ENCODE peak calls at places on chromosomes 3 and 15, in ten cellular contexts. C, M, F, Y, W, B, N, J, L and X are unnamed samples.

GRCh38 chr3:102471001-102471400 is 36.2 kb downstream of the ZPLD1 start:
- DNase-seq in C (no peak), M (no peak), F (no peak), Y (no peak), W (no peak), B (no peak), N (no peak), J (peak; percentile 10), L (no peak), X (no peak)

GRCh38 chr3:175381685-175382084 is 522.6 kb downstream of the NAALADL2 start:
- DNase-seq in C (no peak), M (no peak), F (no peak), Y (no peak), W (no peak), B (no peak), N (no peak), J (no peak), L (no peak), X (no peak)

GRCh38 chr15:90697180-90697579 is 20.0 kb upstream of the BLM start:
- DNase-seq in C (no peak), M (no peak), F (no peak), Y (no peak), W (no peak), B (no peak), N (no peak), J (no peak), L (no peak), X (no peak)

GRCh38 chr3:124520970-124521369 is 209.3 kb upstream of the UMPS start:
- DNase-seq in C (no peak), M (no peak), F (no peak), Y (no peak), W (no peak), B (peak; percentile 8), N (no peak), J (no peak), L (peak; percentile 1), X (no peak)

GRCh38 chr3:49476563-49476962 is 6.5 kb downstream of the DAG1 start:
- DNase-seq in C (no peak), M (no peak), F (no peak), Y (peak; percentile 19), W (no peak), B (no peak), N (no peak), J (peak; percentile 84), L (peak; percentile 44), X (no peak)

GRCh38 chr15:58864602-58865419 is 68.7 kb downstream of the SLTM start:
- DNase-seq in C (peak; percentile 33), M (no peak), F (no peak), Y (peak; percentile 25), W (no peak), B (no peak), N (peak; percentile 27), J (peak; percentile 78), L (no peak), X (no peak)

GRCh38 chr3:68447885-68448284 is 484.5 kb downstream of the TAFA4 start:
- DNase-seq in C (no peak), M (no peak), F (no peak), Y (no peak), W (no peak), B (no peak), N (no peak), J (no peak), L (no peak), X (no peak)

GRCh38 chr15:46410681-46411080 is 775.9 kb downstream of the SQOR start:
- DNase-seq in C (no peak), M (no peak), F (no peak), Y (no peak), W (no peak), B (no peak), N (no peak), J (no peak), L (no peak), X (no peak)

GRCh38 chr3:133891662-133892389 is 3.9 kb downstream of the RAB6B start:
- DNase-seq in C (no peak), M (no peak), F (no peak), Y (no peak), W (no peak), B (no peak), N (no peak), J (no peak), L (no peak), X (no peak)

GRCh38 chr3:174441588-174442316 is 417.4 kb upstream of the NAALADL2 start:
- DNase-seq in C (peak; percentile 91), M (no peak), F (no peak), Y (peak; percentile 51), W (no peak), B (no peak), N (no peak), J (peak; percentile 3), L (no peak), X (no peak)

GRCh38 chr3:11734-12133 is 184.8 kb upstream of the CHL1 start:
- DNase-seq in C (no peak), M (no peak), F (no peak), Y (peak; percentile 22), W (no peak), B (no peak), N (no peak), J (no peak), L (no peak), X (no peak)

GRCh38 chr15:81311834-81312459 is 12.0 kb downstream of the STARD5 start:
- DNase-seq in C (no peak), M (no peak), F (no peak), Y (peak; percentile 59), W (no peak), B (peak; percentile 31), N (no peak), J (peak; percentile 92), L (peak; percentile 33), X (no peak)

DNA sequence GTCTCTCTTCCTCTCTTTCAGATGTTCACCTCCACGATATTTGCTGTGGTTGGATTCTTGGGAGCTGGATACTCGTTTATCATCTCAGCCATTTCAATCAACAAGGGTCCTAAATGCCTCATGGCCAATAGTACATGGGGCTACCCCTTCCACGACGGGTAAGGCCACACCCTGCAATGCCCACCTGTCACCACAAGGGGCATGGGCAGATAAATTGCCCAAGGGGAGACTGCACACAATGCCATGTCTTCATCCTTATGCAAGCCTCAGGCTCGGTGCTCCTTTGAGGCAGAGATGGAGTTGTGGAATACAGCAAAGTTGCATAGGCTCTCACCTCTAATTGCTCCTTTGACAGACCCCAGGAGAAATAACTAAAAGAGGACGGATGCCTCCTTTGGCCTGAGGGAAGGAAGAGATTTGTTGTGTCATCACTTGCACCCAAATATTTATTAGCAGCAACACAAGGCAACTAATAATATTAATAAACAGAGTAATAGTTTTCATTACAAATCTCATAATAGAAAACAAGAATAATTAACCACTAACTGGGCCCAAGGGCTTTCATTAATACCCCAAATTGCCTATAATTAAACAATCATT is 13.2 kb downstream of the TM4SF4 start:
- DNase-seq in C (no peak), M (peak; percentile 18), F (no peak), Y (no peak), W (no peak), B (no peak), N (no peak), J (peak; percentile 48), L (no peak), X (no peak)
- TF ChIP-seq CTCF in C (peak; percentile 43), M (peak; percentile 53), F (no peak), Y (peak; percentile 56), W (no peak), B (no peak), N (no peak), J (peak; percentile 63), L (no peak), X (no peak)

GRCh38 chr15:101273534-101273933 is 3.8 kb downstream of the SELENOS start:
- DNase-seq in C (no peak), M (no peak), F (no peak), Y (no peak), W (no peak), B (no peak), N (no peak), J (no peak), L (no peak), X (no peak)

GRCh38 chr15:101277038-101277822 is at the start of gene SELENOS:
- DNase-seq in C (peak; percentile 92), M (peak; percentile 84), F (peak; percentile 95), Y (peak; percentile 88), W (no peak), B (peak; percentile 84), N (peak; percentile 93), J (peak; percentile 95), L (peak; percentile 90), X (peak; percentile 96)

GRCh38 chr15:101275018-101275417 is 2.3 kb downstream of the SELENOS start:
- DNase-seq in C (no peak), M (no peak), F (no peak), Y (no peak), W (no peak), B (no peak), N (no peak), J (no peak), L (no peak), X (no peak)

GRCh38 chr15:101277943-101278564 is 769 bp upstream of the SELENOS start:
- DNase-seq in C (no peak), M (no peak), F (no peak), Y (no peak), W (no peak), B (no peak), N (no peak), J (no peak), L (no peak), X (no peak)

GRCh38 chr15:101276501-101277037 is 716 bp downstream of the SELENOS start:
- DNase-seq in C (peak; percentile 60), M (no peak), F (no peak), Y (peak; percentile 57), W (no peak), B (peak; percentile 47), N (no peak), J (peak; percentile 67), L (no peak), X (no peak)
- TF ChIP-seq CTCF in C (peak; percentile 45), M (peak; percentile 57), F (no peak), Y (peak; percentile 41), W (peak; percentile 53), B (peak; percentile 35), N (no peak), J (peak; percentile 20), L (peak; percentile 38), X (peak; percentile 47)

DNA sequence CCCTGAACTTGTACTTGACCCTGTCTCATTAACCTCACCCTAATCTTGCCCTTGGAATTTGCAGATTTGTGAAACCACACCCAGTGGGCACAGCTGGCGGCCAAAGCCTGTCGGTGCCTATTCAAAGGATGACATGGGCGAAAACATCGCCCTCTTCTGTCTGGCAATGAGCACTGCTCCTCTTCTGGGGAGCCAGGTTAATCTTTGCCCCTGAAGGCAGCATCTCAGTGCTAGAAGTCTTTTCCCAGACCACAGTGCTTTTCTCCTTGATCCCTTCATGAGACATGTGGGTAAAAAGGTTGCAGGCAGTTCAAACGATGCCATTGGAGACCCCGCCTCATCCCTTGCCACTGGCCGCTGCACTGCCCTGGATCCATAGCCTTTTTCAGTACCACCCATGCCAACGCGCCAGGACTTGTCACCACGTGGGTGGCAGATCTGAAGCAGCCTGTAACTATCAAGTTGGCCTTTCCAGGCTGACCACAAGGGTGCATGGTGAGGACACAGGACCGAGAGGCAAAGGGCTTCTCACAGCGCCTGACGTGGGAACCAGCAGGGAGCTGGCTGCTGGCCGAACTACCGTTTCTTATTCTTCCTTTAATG is 6.5 kb upstream of the DNASE1L3 start:
- DNase-seq in C (peak; percentile 69), M (peak; percentile 33), F (peak; percentile 84), Y (peak; percentile 72), W (no peak), B (peak; percentile 51), N (peak; percentile 74), J (peak; percentile 76), L (peak; percentile 67), X (no peak)
- TF ChIP-seq CTCF in C (peak; percentile 93), M (peak; percentile 76), F (peak; percentile 48), Y (peak; percentile 92), W (peak; percentile 86), B (peak; percentile 64), N (peak; percentile 61), J (peak; percentile 89), L (peak; percentile 77), X (peak; percentile 89)

GRCh38 chr3:114454592-114455251 is 160.9 kb downstream of the TIGIT start:
- DNase-seq in C (peak; percentile 28), M (no peak), F (no peak), Y (peak; percentile 55), W (no peak), B (no peak), N (peak; percentile 24), J (no peak), L (no peak), X (no peak)
- TF ChIP-seq CTCF in C (no peak), M (no peak), F (peak; percentile 19), Y (no peak), W (no peak), B (no peak), N (no peak), J (no peak), L (no peak), X (no peak)